ENCODE peak calls at places on chromosome 10, in eight cellular contexts. R is suprapubic skin, G is upper lobe of left lung, A is stomach, N is sigmoid colon, U is H1, Q is GM12878, Z is HepG2. M is an unnamed sample.

GRCh38 chr10:30027057-30028005 is 32.1 kb downstream of the JCAD start:
- DNase-seq in R (no peak), G (peak; percentile 65), A (peak; percentile 65), N (peak; percentile 89), U (peak; percentile 21), Q (peak; percentile 32), Z (no peak), M (no peak)

GRCh38 chr10:20494474-20494873 is 402.6 kb downstream of the NEBL start:
- DNase-seq in R (no peak), G (no peak), A (no peak), N (no peak), U (no peak), Q (no peak), Z (no peak), M (no peak)

GRCh38 chr10:58512470-58513188 is at the start of gene BICC1:
- DNase-seq in R (no peak), G (peak; percentile 20), A (no peak), N (peak; percentile 74), U (no peak), Q (no peak), Z (no peak), M (no peak)

GRCh38 chr10:77024456-77024855 is 613.2 kb downstream of the KCNMA1 start:
- DNase-seq in R (no peak), G (no peak), A (no peak), N (no peak), U (no peak), Q (no peak), Z (no peak), M (no peak)

GRCh38 chr10:125444790-125445189 is 238.2 kb downstream of the TEX36 start:
- DNase-seq in R (no peak), G (no peak), A (no peak), N (no peak), U (no peak), Q (no peak), Z (no peak), M (no peak)

GRCh38 chr10:117138838-117139580 is 939 bp upstream of the VAX1 start:
- DNase-seq in R (no peak), G (no peak), A (no peak), N (no peak), U (no peak), Q (no peak), Z (no peak), M (no peak)

GRCh38 chr10:49409755-49410154 is 13.9 kb upstream of the DRGX start:
- DNase-seq in R (no peak), G (no peak), A (no peak), N (no peak), U (no peak), Q (no peak), Z (no peak), M (no peak)

GRCh38 chr10:129968937-129969527 is 5.0 kb upstream of the EBF3 start:
- DNase-seq in R (peak; percentile 80), G (no peak), A (no peak), N (peak; percentile 64), U (no peak), Q (no peak), Z (peak; percentile 9), M (no peak)

GRCh38 chr10:113139695-113140094 is 189.6 kb downstream of the TCF7L2 start:
- DNase-seq in R (no peak), G (no peak), A (no peak), N (no peak), U (no peak), Q (no peak), Z (no peak), M (no peak)

GRCh38 chr10:35463105-35463867 is 127.0 kb downstream of the CCNY start:
- DNase-seq in R (no peak), G (no peak), A (no peak), N (no peak), U (no peak), Q (no peak), Z (no peak), M (no peak)

GRCh38 chr10:112721080-112721698 is 228.9 kb upstream of the TCF7L2 start:
- DNase-seq in R (no peak), G (no peak), A (no peak), N (no peak), U (no peak), Q (peak; percentile 21), Z (peak; percentile 31), M (no peak)

GRCh38 chr10:24463683-24464426 is 254.9 kb downstream of the KIAA1217 start:
- DNase-seq in R (no peak), G (no peak), A (peak; percentile 33), N (no peak), U (no peak), Q (no peak), Z (no peak), M (no peak)

GRCh38 chr10:133565441-133566294 is at the start of gene SYCE1:
- DNase-seq in R (peak; percentile 88), G (no peak), A (no peak), N (no peak), U (no peak), Q (no peak), Z (no peak), M (peak; percentile 90)

GRCh38 chr10:72200883-72201282 is 14.9 kb upstream of the ANAPC16 start:
- DNase-seq in R (no peak), G (no peak), A (no peak), N (no peak), U (no peak), Q (no peak), Z (no peak), M (no peak)
- TF ChIP-seq EP300 in R (no peak), G (no peak), A (no peak), N (no peak), U (no peak), Q (no peak), Z (no peak), M (no peak)

DNA sequence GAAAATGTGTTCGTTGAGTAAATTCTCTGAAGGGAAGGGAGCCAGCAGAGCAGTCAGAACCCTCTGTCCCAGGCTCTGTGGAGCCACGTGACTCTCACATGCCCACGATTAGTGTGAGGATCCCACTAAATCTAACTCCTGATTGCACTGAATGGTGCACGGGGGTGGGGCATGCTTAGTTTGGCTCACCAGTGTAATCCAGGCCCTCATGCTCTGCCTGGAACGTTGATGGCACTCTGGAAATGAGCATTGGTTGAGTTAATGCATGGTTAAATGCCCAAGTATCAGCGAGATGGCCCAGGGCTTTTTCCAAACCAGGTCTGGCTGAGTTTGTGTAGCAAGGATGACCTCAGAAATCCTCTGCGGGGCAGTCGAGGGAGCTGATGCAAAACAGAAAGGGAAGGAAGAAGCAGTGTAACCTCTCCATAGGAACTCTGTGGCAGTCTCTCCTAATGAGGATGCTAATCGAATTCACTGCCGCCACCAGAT is 98.3 kb downstream of the C10orf105 start:
- DNase-seq in R (no peak), G (peak; percentile 53), A (no peak), N (peak; percentile 87), U (no peak), Q (no peak), Z (no peak), M (no peak)
- TF ChIP-seq POLR2AphosphoS5 in R (no peak), G (no peak), A (no peak), N (no peak), U (no peak), Q (no peak), Z (no peak), M (peak; percentile 68)

GRCh38 chr10:123944661-123945060 is 53.1 kb upstream of the CPXM2 start:
- DNase-seq in R (no peak), G (no peak), A (no peak), N (no peak), U (no peak), Q (no peak), Z (no peak), M (no peak)

GRCh38 chr10:123942114-123942513 is 50.5 kb upstream of the CPXM2 start:
- DNase-seq in R (no peak), G (no peak), A (no peak), N (no peak), U (no peak), Q (no peak), Z (no peak), M (no peak)

GRCh38 chr10:123948030-123948823 is 56.6 kb upstream of the CPXM2 start:
- DNase-seq in R (no peak), G (no peak), A (no peak), N (no peak), U (no peak), Q (no peak), Z (no peak), M (no peak)

GRCh38 chr10:123943307-123943706 is 51.7 kb upstream of the CPXM2 start:
- DNase-seq in R (no peak), G (no peak), A (no peak), N (no peak), U (no peak), Q (no peak), Z (no peak), M (no peak)

GRCh38 chr10:123945506-123945905 is 53.9 kb upstream of the CPXM2 start:
- DNase-seq in R (no peak), G (no peak), A (no peak), N (no peak), U (no peak), Q (no peak), Z (no peak), M (no peak)
- TF ChIP-seq POLR2A in R (no peak), G (no peak), A (no peak), N (no peak), U (no peak), Q (no peak), Z (no peak), M (no peak)

GRCh38 chr10:92404592-92404991 is 113.6 kb downstream of the MARCHF5 start:
- DNase-seq in R (no peak), G (no peak), A (no peak), N (no peak), U (no peak), Q (no peak), Z (no peak), M (no peak)

GRCh38 chr10:92405006-92405924 is 114.3 kb downstream of the MARCHF5 start:
- DNase-seq in R (no peak), G (no peak), A (no peak), N (no peak), U (no peak), Q (no peak), Z (no peak), M (no peak)

GRCh38 chr10:92408017-92408361 is 117.0 kb downstream of the MARCHF5 start:
- DNase-seq in R (no peak), G (no peak), A (no peak), N (no peak), U (no peak), Q (no peak), Z (no peak), M (no peak)

GRCh38 chr10:92410501-92410900 is 119.5 kb downstream of the MARCHF5 start:
- DNase-seq in R (no peak), G (no peak), A (no peak), N (no peak), U (no peak), Q (no peak), Z (no peak), M (no peak)

DNA sequence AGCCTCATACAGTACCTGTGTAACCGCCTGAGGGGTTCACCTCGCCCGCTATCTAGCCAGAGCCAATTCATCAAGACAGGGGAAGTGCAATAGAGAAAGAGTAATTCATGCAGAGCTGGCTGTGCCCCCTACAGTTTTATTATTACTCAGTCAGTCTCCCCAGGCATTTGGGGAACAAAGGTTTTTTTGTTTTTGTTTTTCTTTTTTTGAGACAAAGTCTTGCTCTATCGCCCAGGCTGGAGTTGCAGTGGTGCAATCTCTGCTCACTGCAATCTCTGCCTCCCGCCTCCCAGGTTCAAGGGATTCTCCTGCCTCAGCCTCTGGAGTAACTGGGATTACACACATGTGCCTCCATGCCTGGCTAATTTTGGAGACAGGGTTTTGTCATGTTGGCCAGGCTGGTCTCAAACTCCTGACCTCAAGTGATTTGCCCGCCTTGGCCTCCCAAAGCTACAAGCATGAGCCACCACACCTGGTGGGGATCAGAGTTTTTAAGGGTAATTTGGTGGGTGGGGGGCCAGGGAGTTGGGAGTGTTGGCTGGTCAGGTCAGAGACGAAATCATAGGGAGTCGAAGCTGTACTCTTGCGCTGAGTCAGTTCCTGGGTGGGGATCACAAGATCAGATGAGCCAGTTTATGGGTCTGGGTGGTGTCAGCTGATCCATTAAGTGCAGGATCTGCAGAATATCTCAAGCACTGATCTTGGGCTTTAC is 116.5 kb downstream of the MARCHF5 start:
- DNase-seq in R (no peak), G (peak; percentile 29), A (no peak), N (no peak), U (no peak), Q (no peak), Z (no peak), M (no peak)
- TF ChIP-seq EP300 in R (no peak), G (no peak), A (no peak), N (no peak), U (no peak), Q (no peak), Z (no peak), M (no peak)

M was measured in esophagus muscularis mucosa.